ENCODE peak calls at places on chromosomes 7 and 10, in seven cellular contexts. One of them, this sample, is unnamed.

GRCh38 chr7:150800576-150801241 is at the start of gene TMEM176A:
- DNase-seq in K562: no peak
- DNase-seq in HCT116: no peak
- DNase-seq in GM12878: no peak
- DNase-seq in HepG2: no peak
- DNase-seq in H1: peak
- DNase-seq in NT2/D1: no peak
- DNase-seq in this sample: no peak

GRCh38 chr10:104307576-104308438 is 30.5 kb downstream of the ITPRIP start:
- DNase-seq in HCT116: no peak
- DNase-seq in NT2/D1: no peak
- DNase-seq in H1: no peak
- DNase-seq in K562: no peak
- DNase-seq in GM12878: no peak
- DNase-seq in HepG2: no peak
- DNase-seq in this sample: no peak

GRCh38 chr10:131159771-131160170 is 151.8 kb downstream of the TCERG1L start:
- DNase-seq in K562: no peak
- DNase-seq in NT2/D1: no peak
- DNase-seq in H1: no peak
- DNase-seq in HCT116: no peak
- DNase-seq in GM12878: no peak
- DNase-seq in HepG2: no peak
- DNase-seq in this sample: no peak

GRCh38 chr7:12706900-12707536 is 19.6 kb downstream of the ARL4A start:
- DNase-seq in K562: no peak
- DNase-seq in NT2/D1: no peak
- DNase-seq in GM12878: no peak
- DNase-seq in H1: no peak
- DNase-seq in HepG2: no peak
- DNase-seq in HCT116: no peak
- DNase-seq in this sample: no peak

GRCh38 chr7:25995893-25996529 is 156.0 kb upstream of the NFE2L3 start:
- DNase-seq in HCT116: peak
- DNase-seq in H1: no peak
- DNase-seq in GM12878: no peak
- DNase-seq in HepG2: peak
- DNase-seq in K562: no peak
- DNase-seq in NT2/D1: no peak
- DNase-seq in this sample: no peak

GRCh38 chr7:123341102-123341501 is 141.3 kb upstream of the SLC13A1 start:
- DNase-seq in HepG2: no peak
- DNase-seq in H1: no peak
- DNase-seq in GM12878: no peak
- DNase-seq in K562: no peak
- DNase-seq in HCT116: no peak
- DNase-seq in NT2/D1: no peak
- DNase-seq in this sample: no peak

GRCh38 chr7:82291931-82292330 is 151.6 kb downstream of the CACNA2D1 start:
- DNase-seq in K562: no peak
- DNase-seq in NT2/D1: no peak
- DNase-seq in HCT116: peak
- DNase-seq in GM12878: no peak
- DNase-seq in H1: no peak
- DNase-seq in HepG2: no peak
- DNase-seq in this sample: no peak

GRCh38 chr10:31061941-31062340 is 30.3 kb upstream of the ZNF438 start:
- DNase-seq in HCT116: no peak
- DNase-seq in NT2/D1: no peak
- DNase-seq in HepG2: no peak
- DNase-seq in K562: no peak
- DNase-seq in GM12878: no peak
- DNase-seq in H1: no peak
- DNase-seq in this sample: no peak

GRCh38 chr10:116891208-116891607 is 41.9 kb downstream of the ENO4 start:
- DNase-seq in K562: no peak
- DNase-seq in HepG2: no peak
- DNase-seq in GM12878: no peak
- DNase-seq in NT2/D1: no peak
- DNase-seq in HCT116: no peak
- DNase-seq in H1: no peak
- DNase-seq in this sample: peak

GRCh38 chr7:42831051-42831952 is 80.6 kb downstream of the C7orf25 start:
- DNase-seq in HCT116: peak
- DNase-seq in K562: no peak
- DNase-seq in NT2/D1: peak
- DNase-seq in HepG2: peak
- DNase-seq in H1: no peak
- DNase-seq in GM12878: no peak
- DNase-seq in this sample: no peak

GRCh38 chr10:27884185-27884630 is 114.7 kb downstream of the ODAD2 start:
- DNase-seq in HCT116: no peak
- DNase-seq in GM12878: no peak
- DNase-seq in K562: no peak
- DNase-seq in HepG2: no peak
- DNase-seq in NT2/D1: no peak
- DNase-seq in H1: no peak
- DNase-seq in this sample: no peak

GRCh38 chr10:106917452-106918055 is 247.0 kb downstream of the SORCS1 start:
- DNase-seq in HCT116: no peak
- DNase-seq in HepG2: no peak
- DNase-seq in GM12878: no peak
- DNase-seq in NT2/D1: no peak
- DNase-seq in H1: no peak
- DNase-seq in K562: no peak
- DNase-seq in this sample: no peak

GRCh38 chr10:105247831-105248499 is 606.9 kb downstream of the SORCS3 start:
- DNase-seq in HCT116: no peak
- DNase-seq in NT2/D1: no peak
- DNase-seq in HepG2: no peak
- DNase-seq in H1: no peak
- DNase-seq in GM12878: no peak
- DNase-seq in K562: no peak
- DNase-seq in this sample: no peak

GRCh38 chr7:32158751-32159360 is 88.6 kb upstream of the PDE1C start:
- DNase-seq in K562: no peak
- DNase-seq in HCT116: no peak
- DNase-seq in NT2/D1: no peak
- DNase-seq in GM12878: no peak
- DNase-seq in H1: no peak
- DNase-seq in HepG2: no peak
- DNase-seq in this sample: no peak

GRCh38 chr10:122494833-122495232 is 33.5 kb downstream of the HTRA1 start:
- DNase-seq in H1: no peak
- DNase-seq in HCT116: peak
- DNase-seq in K562: no peak
- DNase-seq in HepG2: no peak
- DNase-seq in GM12878: no peak
- DNase-seq in NT2/D1: no peak
- DNase-seq in this sample: no peak

GRCh38 chr10:70109064-70109729 is 23.4 kb downstream of the AIFM2 start:
- DNase-seq in NT2/D1: no peak
- DNase-seq in H1: no peak
- DNase-seq in HCT116: no peak
- DNase-seq in K562: no peak
- DNase-seq in GM12878: no peak
- DNase-seq in HepG2: peak
- DNase-seq in this sample: no peak

GRCh38 chr7:129824291-129825004 is 128.3 kb downstream of the UBE2H start:
- DNase-seq in GM12878: no peak
- DNase-seq in H1: no peak
- DNase-seq in K562: no peak
- DNase-seq in HCT116: no peak
- DNase-seq in HepG2: no peak
- DNase-seq in NT2/D1: no peak
- DNase-seq in this sample: no peak

GRCh38 chr7:22581099-22581498 is 81.1 kb upstream of the STEAP1B start:
- DNase-seq in HepG2: no peak
- DNase-seq in HCT116: no peak
- DNase-seq in K562: no peak
- DNase-seq in NT2/D1: no peak
- DNase-seq in GM12878: no peak
- DNase-seq in H1: no peak
- DNase-seq in this sample: no peak

GRCh38 chr7:22579961-22580360 is 80.0 kb upstream of the STEAP1B start:
- DNase-seq in HepG2: no peak
- DNase-seq in HCT116: no peak
- DNase-seq in K562: no peak
- DNase-seq in H1: no peak
- DNase-seq in NT2/D1: no peak
- DNase-seq in GM12878: no peak
- DNase-seq in this sample: no peak

GRCh38 chr7:22578048-22578770 is 78.2 kb upstream of the STEAP1B start:
- DNase-seq in GM12878: no peak
- DNase-seq in NT2/D1: no peak
- DNase-seq in HCT116: no peak
- DNase-seq in H1: no peak
- DNase-seq in HepG2: no peak
- DNase-seq in K562: no peak
- DNase-seq in this sample: no peak

GRCh38 chr7:22574756-22575517 is 74.9 kb upstream of the STEAP1B start:
- DNase-seq in HCT116: no peak
- DNase-seq in K562: no peak
- DNase-seq in HepG2: no peak
- DNase-seq in GM12878: no peak
- DNase-seq in NT2/D1: no peak
- DNase-seq in H1: no peak
- DNase-seq in this sample: no peak

GRCh38 chr7:22576941-22577927 is 77.2 kb upstream of the STEAP1B start:
- DNase-seq in K562: no peak
- DNase-seq in H1: no peak
- DNase-seq in NT2/D1: no peak
- DNase-seq in HepG2: no peak
- DNase-seq in GM12878: no peak
- DNase-seq in HCT116: no peak
- DNase-seq in this sample: no peak
- TF ChIP-seq YY1 in K562: no peak
- TF ChIP-seq YY1 in H1: no peak
- TF ChIP-seq YY1 in NT2/D1: no peak
- TF ChIP-seq YY1 in HepG2: no peak
- TF ChIP-seq YY1 in GM12878: no peak
- TF ChIP-seq YY1 in HCT116: no peak
- TF ChIP-seq YY1 in this sample: no peak

GRCh38 chr10:4384254-4384653 is 441.8 kb upstream of the AKR1E2 start:
- DNase-seq in K562: no peak
- DNase-seq in GM12878: no peak
- DNase-seq in HepG2: no peak
- DNase-seq in NT2/D1: no peak
- DNase-seq in HCT116: no peak
- DNase-seq in H1: no peak
- DNase-seq in this sample: no peak
- TF ChIP-seq YY1 in K562: no peak
- TF ChIP-seq YY1 in GM12878: no peak
- TF ChIP-seq YY1 in HepG2: no peak
- TF ChIP-seq YY1 in NT2/D1: no peak
- TF ChIP-seq YY1 in HCT116: no peak
- TF ChIP-seq YY1 in H1: no peak
- TF ChIP-seq YY1 in this sample: no peak

GRCh38 chr7:10802526-10802925 is 171.1 kb upstream of the PHF14 start:
- DNase-seq in H1: no peak
- DNase-seq in NT2/D1: no peak
- DNase-seq in K562: no peak
- DNase-seq in GM12878: no peak
- DNase-seq in HepG2: no peak
- DNase-seq in HCT116: no peak
- DNase-seq in this sample: no peak
- TF ChIP-seq YY1 in H1: no peak
- TF ChIP-seq YY1 in NT2/D1: no peak
- TF ChIP-seq YY1 in K562: no peak
- TF ChIP-seq YY1 in GM12878: no peak
- TF ChIP-seq YY1 in HepG2: no peak
- TF ChIP-seq YY1 in HCT116: no peak
- TF ChIP-seq YY1 in this sample: no peak

DNA sequence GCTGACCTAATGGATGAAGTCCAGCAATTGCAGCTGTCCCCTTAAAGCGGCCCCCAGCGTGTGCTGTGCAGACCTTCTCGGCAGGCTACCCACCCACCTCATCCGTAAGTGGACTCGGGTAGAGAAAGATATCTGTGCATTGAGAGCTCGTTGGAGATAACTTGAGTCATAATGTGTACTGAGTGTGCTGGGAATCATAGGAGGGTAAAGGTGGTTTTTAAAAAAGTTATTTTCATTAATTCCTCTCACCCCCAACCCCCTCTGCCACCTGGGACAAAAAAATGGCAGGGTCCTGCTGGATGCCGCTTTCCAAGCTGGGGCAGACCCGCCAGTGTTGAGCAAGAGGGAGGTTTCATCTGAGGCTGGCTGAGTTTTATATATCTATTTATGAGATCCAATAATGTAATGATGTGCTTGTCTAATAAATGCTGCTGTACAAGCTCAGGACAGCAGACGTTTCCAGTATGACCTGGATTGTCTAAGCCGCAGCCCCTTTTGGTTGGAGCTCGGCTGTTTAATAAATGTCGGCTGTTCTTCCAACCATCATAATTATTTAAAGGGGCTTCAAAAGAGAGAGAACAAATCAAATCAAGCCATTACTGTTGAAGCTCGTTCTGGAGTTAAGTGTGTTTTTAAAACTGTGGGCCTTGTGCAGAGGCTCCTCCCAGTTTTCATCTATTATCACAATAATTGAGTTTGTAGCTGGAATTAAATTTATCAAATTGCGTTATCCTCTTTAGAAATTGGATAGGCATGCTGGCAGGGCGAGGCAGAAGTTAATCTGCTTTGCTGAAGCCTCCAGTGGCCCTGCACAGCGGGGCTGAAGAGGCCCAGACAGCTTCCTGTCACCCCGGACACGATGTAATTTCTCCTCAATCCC is 119.0 kb downstream of the NKX6-2 start:
- DNase-seq in HepG2: no peak
- DNase-seq in NT2/D1: no peak
- DNase-seq in K562: no peak
- DNase-seq in HCT116: no peak
- DNase-seq in H1: no peak
- DNase-seq in GM12878: no peak
- DNase-seq in this sample: peak
- TF ChIP-seq YY1 in HepG2: no peak
- TF ChIP-seq YY1 in NT2/D1: no peak
- TF ChIP-seq YY1 in K562: no peak
- TF ChIP-seq YY1 in HCT116: no peak
- TF ChIP-seq YY1 in H1: no peak
- TF ChIP-seq YY1 in GM12878: no peak
- TF ChIP-seq YY1 in this sample: no peak

DNA sequence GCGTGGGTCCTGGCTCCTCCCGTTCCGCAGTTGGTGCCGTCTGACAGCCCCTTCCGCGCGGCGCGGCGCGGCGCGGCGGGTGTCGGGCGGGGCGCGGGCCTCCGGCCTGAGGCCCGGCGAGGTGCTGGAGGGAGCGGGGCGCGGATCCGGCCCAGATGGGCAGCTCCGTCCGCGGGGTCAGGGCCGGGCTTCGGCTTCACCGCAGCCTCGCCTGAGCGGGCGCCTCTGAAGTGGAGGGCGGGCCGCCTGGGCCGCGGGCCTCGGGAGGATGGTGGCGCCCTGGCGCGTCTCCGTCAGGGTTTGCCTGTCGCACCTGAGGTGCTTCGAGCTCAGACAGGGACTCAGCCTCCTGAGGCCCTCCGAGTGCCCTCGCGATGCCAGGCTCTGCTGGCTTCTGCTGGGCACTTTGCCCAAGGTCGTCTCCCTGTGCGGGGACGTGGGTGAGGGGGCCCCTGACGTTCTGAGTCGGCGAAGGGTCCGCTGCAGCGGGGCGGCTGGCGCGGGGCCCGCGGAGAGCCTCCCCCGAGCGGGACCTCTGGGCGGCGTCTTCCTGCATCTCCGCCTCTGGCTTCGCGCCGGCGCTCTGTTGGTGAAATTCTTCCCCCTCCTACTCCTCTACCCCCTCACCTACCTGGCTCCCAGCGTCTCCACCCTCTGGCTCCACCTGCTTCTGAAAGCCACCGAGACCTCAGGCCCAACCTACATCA is 471 bp downstream of the ADCK2 start:
- DNase-seq in H1: peak
- DNase-seq in HCT116: no peak
- DNase-seq in NT2/D1: no peak
- DNase-seq in K562: peak
- DNase-seq in GM12878: no peak
- DNase-seq in HepG2: no peak
- DNase-seq in this sample: peak
- TF ChIP-seq YY1 in H1: no peak
- TF ChIP-seq YY1 in HCT116: no peak
- TF ChIP-seq YY1 in NT2/D1: no peak
- TF ChIP-seq YY1 in K562: peak
- TF ChIP-seq YY1 in GM12878: no peak
- TF ChIP-seq YY1 in HepG2: no peak
- TF ChIP-seq YY1 in this sample: no peak